ENCODE peak calls at places on chromosomes 16 and 17, in four cellular contexts. One of them, this sample, is unnamed.

GRCh38 chr16:80006175-80006895 is 405.8 kb upstream of the MAF start:
- DNase-seq in NCI-H1105: no peak
- DNase-seq in neural crest cell: no peak
- DNase-seq in Right ventricle myocardium superior: peak; percentile 60
- DNase-seq in this sample: no peak

GRCh38 chr17:49249292-49249794 is 18.8 kb upstream of the PHOSPHO1 start:
- DNase-seq in neural crest cell: no peak
- DNase-seq in NCI-H1105: no peak
- DNase-seq in Right ventricle myocardium superior: peak; percentile 75
- DNase-seq in this sample: no peak

GRCh38 chr17:17957584-17957916 is 14.7 kb downstream of the TOM1L2 start:
- DNase-seq in NCI-H1105: no peak
- DNase-seq in Right ventricle myocardium superior: no peak
- DNase-seq in neural crest cell: no peak
- DNase-seq in this sample: no peak

GRCh38 chr17:80005360-80006338 is 30.0 kb downstream of the TBC1D16 start:
- DNase-seq in Right ventricle myocardium superior: no peak
- DNase-seq in neural crest cell: peak; percentile 61
- DNase-seq in NCI-H1105: peak; percentile 29
- DNase-seq in this sample: peak; percentile 79

GRCh38 chr16:56912746-56913703 is 18.9 kb upstream of the HERPUD1 start:
- DNase-seq in NCI-H1105: no peak
- DNase-seq in Right ventricle myocardium superior: no peak
- DNase-seq in neural crest cell: no peak
- DNase-seq in this sample: no peak

GRCh38 chr17:31003225-31003866 is 32.5 kb downstream of the RNF135 start:
- DNase-seq in NCI-H1105: no peak
- DNase-seq in neural crest cell: no peak
- DNase-seq in Right ventricle myocardium superior: no peak
- DNase-seq in this sample: no peak

GRCh38 chr16:81830845-81831600 is 51.9 kb downstream of the PLCG2 start:
- DNase-seq in neural crest cell: no peak
- DNase-seq in Right ventricle myocardium superior: no peak
- DNase-seq in NCI-H1105: no peak
- DNase-seq in this sample: no peak

GRCh38 chr16:87956169-87956770 is 5.0 kb downstream of the BANP start:
- DNase-seq in Right ventricle myocardium superior: peak; percentile 69
- DNase-seq in NCI-H1105: no peak
- DNase-seq in neural crest cell: peak; percentile 25
- DNase-seq in this sample: peak; percentile 86

This sample was measured in activated CD8-positive, alpha-beta memory T cell treated with anti-CD3 and anti-CD28 coated beads, Interleukin-2, amount 50 U/mL, for 48 hours.